ENCODE peak calls at places on chromosomes 1 and 21, in five cellular contexts. P is amygdala; J is T-cell; F is germinal center; D is activated naive CD4-positive, alpha-beta T cell. Y is an unnamed sample.

GRCh38 chr1:17470021-17470799 is 30.7 kb upstream of the RCC2 start:
- DNase-seq in J (no peak), F (no peak), D (no peak), P (no peak), Y (no peak)

GRCh38 chr1:214272964-214273533 is 7.9 kb upstream of the SMYD2 start:
- DNase-seq in D (no peak), P (no peak), F (no peak), J (no peak), Y (no peak)

GRCh38 chr1:42146916-42147320 is 6.3 kb upstream of the GUCA2B start:
- DNase-seq in P (peak), F (peak), D (peak), J (peak), Y (peak)

GRCh38 chr1:162922196-162922595 is 61.2 kb upstream of the CCDC190 start:
- DNase-seq in D (no peak), F (no peak), P (no peak), J (no peak), Y (no peak)

GRCh38 chr1:12345350-12346217 is 115.8 kb downstream of the VPS13D start:
- DNase-seq in J (peak), P (no peak), F (peak), D (no peak), Y (no peak)

GRCh38 chr1:68919070-68919469 is 422.2 kb upstream of the DEPDC1 start:
- DNase-seq in D (no peak), J (no peak), F (no peak), P (no peak), Y (no peak)

GRCh38 chr1:245168921-245169320 is 14.1 kb downstream of the KIF26B start:
- DNase-seq in J (no peak), D (no peak), P (no peak), F (no peak), Y (no peak)

GRCh38 chr1:234262007-234262753 is 111.1 kb upstream of the COA6 start:
- DNase-seq in P (no peak), F (no peak), J (no peak), D (no peak), Y (no peak)

GRCh38 chr1:100461222-100461621 is 76.7 kb upstream of the GPR88 start:
- DNase-seq in D (no peak), J (no peak), F (no peak), P (peak), Y (peak)

GRCh38 chr1:240000634-240001033 is 91.0 kb upstream of the FMN2 start:
- DNase-seq in J (no peak), D (no peak), P (no peak), F (no peak), Y (no peak)

GRCh38 chr1:2934173-2934540 is 87.1 kb upstream of the ACTRT2 start:
- DNase-seq in J (no peak), P (no peak), F (no peak), D (no peak), Y (no peak)

GRCh38 chr1:77218477-77219165 is 609 bp downstream of the PIGK start:
- DNase-seq in F (no peak), P (no peak), D (no peak), J (no peak), Y (no peak)

GRCh38 chr1:180070286-180070685 is 84.4 kb upstream of the QSOX1 start:
- DNase-seq in P (no peak), F (no peak), J (no peak), D (no peak), Y (no peak)

GRCh38 chr21:45057886-45058285 is 16.5 kb upstream of the ADARB1 start:
- DNase-seq in F (no peak), D (no peak), J (no peak), P (no peak), Y (no peak)

GRCh38 chr1:22772054-22772453 is 61.4 kb downstream of the EPHB2 start:
- DNase-seq in D (no peak), F (no peak), J (no peak), P (peak), Y (no peak)

Y was measured in neural progenitor cell.